ENCODE peak calls at places on chromosomes 6 and 20, in nine cellular contexts. L is SK-N-DZ; M is progenitor cell of endocrine pancreas; N is neuronal stem cell; J is stimulated activated CD8-positive, alpha-beta memory T cell treated with anti-CD3 and anti-CD28 coated beads, Interleukin-12 subunit alpha, Interleukin-12 subunit beta, amount 100 ng/mL, for 4 hours; A is Karpas-422; S is non-pigmented ciliary epithelial cell; F is hypothalamus; K is D341Med. R is an unnamed sample.

GRCh38 chr6:161050134-161050765 is 58.7 kb downstream of the MAP3K4 start:
- DNase-seq in J (no peak), M (no peak), S (no peak), F (no peak), L (no peak), A (no peak), N (no peak), K (no peak), R (no peak)

GRCh38 chr6:13303668-13304017 is 24.7 kb downstream of the TBC1D7 start:
- DNase-seq in K (no peak), J (no peak), F (peak), M (no peak), L (no peak), S (no peak), N (no peak), A (no peak), R (peak)

GRCh38 chr6:166382500-166382932 is 224 bp downstream of the MPC1 start:
- DNase-seq in M (no peak), A (peak), N (no peak), K (no peak), J (no peak), S (no peak), L (no peak), F (no peak), R (no peak)

GRCh38 chr6:2659882-2660281 is 90.8 kb downstream of the MYLK4 start:
- DNase-seq in S (no peak), M (no peak), K (no peak), J (no peak), A (no peak), N (no peak), F (no peak), L (no peak), R (peak)

GRCh38 chr6:69917834-69918233 is 51.5 kb downstream of the COL19A1 start:
- DNase-seq in S (peak), F (no peak), A (peak), M (no peak), K (no peak), J (no peak), N (no peak), L (no peak), R (peak)

GRCh38 chr6:31115941-31116560 is 1.5 kb downstream of the PSORS1C1 start:
- DNase-seq in A (no peak), K (peak), J (no peak), M (no peak), N (no peak), S (no peak), L (no peak), F (no peak), R (no peak)

GRCh38 chr6:108768792-108769524 is 79.3 kb upstream of the ARMC2 start:
- DNase-seq in F (no peak), M (no peak), L (no peak), J (no peak), S (no peak), K (no peak), N (no peak), A (no peak), R (no peak)

GRCh38 chr20:15446373-15446772 is 1109.0 kb upstream of the FLRT3 start:
- DNase-seq in A (no peak), N (no peak), S (no peak), J (no peak), L (no peak), K (no peak), F (no peak), M (no peak), R (no peak)

GRCh38 chr20:6731951-6732580 is 35.4 kb upstream of the BMP2 start:
- DNase-seq in S (no peak), J (no peak), M (no peak), K (no peak), L (no peak), F (peak), A (no peak), N (no peak), R (no peak)

GRCh38 chr6:49462927-49463611 is at the start of the genes CENPQ and MMUT:
- DNase-seq in J (peak), M (peak), L (peak), N (peak), F (peak), S (peak), A (peak), K (peak), R (peak)

GRCh38 chr6:128500017-128500416 is 20.4 kb downstream of the PTPRK start:
- DNase-seq in K (no peak), N (no peak), J (no peak), A (no peak), M (no peak), S (no peak), L (no peak), F (no peak), R (no peak)

GRCh38 chr6:159090530-159091306 is 45.9 kb upstream of the TAGAP start:
- DNase-seq in J (no peak), F (no peak), K (no peak), N (no peak), S (no peak), M (no peak), A (no peak), L (no peak), R (no peak)

GRCh38 chr20:59042796-59043621 is 423 bp upstream of the PRELID3B start:
- DNase-seq in J (peak), N (peak), L (peak), F (peak), S (peak), K (peak), M (peak), A (peak), R (peak)

GRCh38 chr6:71289802-71290175 is 1.2 kb downstream of the OGFRL1 start:
- DNase-seq in F (no peak), M (no peak), S (no peak), J (no peak), N (no peak), A (peak), L (no peak), K (no peak), R (no peak)

GRCh38 chr20:39880890-39881289 is 808.1 kb downstream of the MAFB start:
- DNase-seq in N (no peak), M (no peak), J (no peak), L (peak), K (no peak), F (no peak), S (no peak), A (peak), R (no peak)

GRCh38 chr6:24574809-24575208 is 71.2 kb downstream of the KIAA0319 start:
- DNase-seq in A (peak), S (no peak), F (no peak), L (no peak), K (no peak), M (no peak), J (no peak), N (no peak), R (no peak)

GRCh38 chr6:167828325-167828956 is 1.7 kb downstream of the AFDN start:
- DNase-seq in J (no peak), S (no peak), L (peak), M (no peak), N (no peak), K (no peak), F (no peak), A (no peak), R (no peak)

GRCh38 chr6:143941852-143942627 is 66.0 kb downstream of the PLAGL1 start:
- DNase-seq in S (no peak), M (peak), A (peak), F (peak), J (peak), N (peak), L (peak), K (peak), R (no peak)

GRCh38 chr6:119442776-119443184 is 93.2 kb upstream of the MAN1A1 start:
- DNase-seq in K (no peak), F (no peak), A (no peak), L (no peak), M (no peak), N (no peak), J (no peak), S (no peak), R (no peak)

R was measured in HS-5.